ENCODE peak calls at places on chromosomes 16 and 17, in four cellular contexts. K is testis, S is small intestine, Z is stomach. D is an unnamed sample.

GRCh38 chr17:66727634-66728570 is 107.0 kb upstream of the CACNG5 start:
- DNase-seq in Z (peak; percentile 52), S (peak; percentile 26), K (peak; percentile 81), D (peak; percentile 78)

GRCh38 chr16:89455178-89455577 is 35.2 kb downstream of the ANKRD11 start:
- DNase-seq in Z (no peak), S (no peak), K (no peak), D (no peak)

GRCh38 chr16:67731071-67731810 is 12.1 kb upstream of the GFOD2 start:
- DNase-seq in S (no peak), Z (no peak), K (no peak), D (no peak)

GRCh38 chr17:68095205-68095811 is 59.8 kb downstream of the KPNA2 start:
- DNase-seq in K (no peak), S (no peak), Z (no peak), D (no peak)

GRCh38 chr16:9633844-9634243 is 542.4 kb downstream of the HAPSTR1 start:
- DNase-seq in Z (no peak), K (no peak), S (no peak), D (no peak)

GRCh38 chr17:46809110-46809571 is 9.4 kb downstream of the WNT3 start:
- DNase-seq in S (peak; percentile 9), K (no peak), Z (no peak), D (no peak)

GRCh38 chr16:55340445-55340844 is 16.4 kb downstream of the IRX6 start:
- DNase-seq in K (no peak), Z (no peak), S (no peak), D (no peak)

GRCh38 chr17:45018514-45019176 is 32.8 kb downstream of the DCAKD start:
- DNase-seq in S (no peak), K (no peak), Z (no peak), D (peak; percentile 51)

GRCh38 chr16:73082608-73083007 is 34.7 kb upstream of the ZFHX3 start:
- DNase-seq in Z (no peak), K (no peak), S (no peak), D (no peak)

DNA sequence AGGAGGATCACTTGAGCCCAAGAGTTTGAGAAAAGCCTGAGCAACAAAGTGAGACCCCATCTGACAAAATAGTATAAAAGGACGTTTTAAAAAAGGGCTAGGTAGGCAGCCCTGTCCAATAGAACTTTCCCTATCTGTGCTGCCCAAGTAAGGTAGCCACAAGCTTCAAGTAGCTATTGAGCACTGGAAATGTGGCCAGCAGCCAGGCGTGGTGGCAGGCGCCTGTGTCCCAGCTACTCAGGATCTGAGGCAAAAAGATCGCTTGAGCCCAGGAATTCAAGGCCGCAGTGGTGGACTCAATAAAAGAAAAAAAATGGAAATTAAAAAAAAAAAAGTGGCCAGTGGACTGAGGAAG is 1.5 kb upstream of the NQO1 start:
- DNase-seq in S (no peak), Z (peak; percentile 85), K (peak; percentile 36), D (no peak)
- H3K4me3 ChIP-seq in S (no peak overlapping the region), Z (peak overlapping the region; percentile 52), K (no peak overlapping the region), D (no peak overlapping the region)

DNA sequence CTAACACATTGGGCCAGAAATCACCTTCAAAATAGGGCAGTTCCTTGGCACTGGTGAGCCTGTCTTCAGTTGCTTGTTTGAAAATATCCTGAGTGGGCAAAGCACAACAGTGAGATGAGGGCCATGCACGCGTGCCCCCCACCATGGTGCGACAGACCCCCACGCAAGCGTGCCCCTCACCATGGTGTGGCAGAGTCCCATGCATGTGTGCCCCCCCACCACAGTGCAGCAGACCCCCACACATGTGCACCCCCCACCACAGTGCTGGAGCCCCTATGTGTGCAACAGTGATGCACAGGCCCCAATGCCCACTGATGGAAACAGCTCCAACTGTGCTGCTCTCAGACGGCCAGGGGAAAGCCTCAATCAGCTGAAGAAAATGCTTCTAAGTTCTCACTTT is 18.8 kb upstream of the TRAP1 start:
- DNase-seq in Z (no peak), K (no peak), S (no peak), D (no peak)
- H3K36me3 ChIP-seq in Z (peaks cover 100% of the 10 kb centered on the region), K (no peaks in the 10 kb centered on the region), S (peaks cover 27% of the 10 kb centered on the region), D (peaks cover 24% of the 10 kb centered on the region)

GRCh38 chr17:5672141-5672540 is 87.8 kb upstream of the NLRP1 start:
- DNase-seq in K (no peak), S (no peak), Z (no peak), D (no peak)

GRCh38 chr17:5680766-5681165 is 96.5 kb upstream of the NLRP1 start:
- DNase-seq in Z (no peak), K (no peak), S (no peak), D (no peak)

GRCh38 chr17:5678171-5678570 is 93.9 kb upstream of the NLRP1 start:
- DNase-seq in S (no peak), Z (no peak), K (no peak), D (no peak)

GRCh38 chr17:5672815-5673430 is 88.6 kb upstream of the NLRP1 start:
- DNase-seq in Z (no peak), S (no peak), K (no peak), D (no peak)

DNA sequence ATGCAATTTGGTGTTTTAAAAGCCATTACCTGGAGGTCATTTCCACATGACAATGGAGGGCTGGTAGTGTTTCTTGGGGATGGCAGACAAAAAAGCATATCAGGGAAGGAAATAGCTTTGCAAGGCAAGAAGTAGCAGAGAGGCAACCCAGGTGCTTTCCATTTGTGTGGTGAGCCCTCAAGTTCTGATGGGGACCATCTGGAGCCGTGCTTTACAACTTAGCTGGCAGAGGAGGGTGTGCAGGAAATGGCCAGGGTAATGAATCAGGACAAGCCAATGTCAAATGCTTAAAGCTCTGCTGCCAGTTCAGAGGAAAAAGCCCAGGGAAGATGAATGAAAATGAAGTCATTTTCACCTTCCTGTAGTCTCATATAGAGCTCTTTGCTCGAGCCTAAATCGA is 91.7 kb upstream of the NLRP1 start:
- DNase-seq in Z (no peak), K (no peak), S (no peak), D (no peak)
- H3K4me1 ChIP-seq in Z (no peaks in the 10 kb centered on the region), K (no peaks in the 10 kb centered on the region), S (no peaks in the 10 kb centered on the region), D (no peaks in the 10 kb centered on the region)

GRCh38 chr17:79991924-79992656 is 43.6 kb downstream of the TBC1D16 start:
- DNase-seq in Z (peak; percentile 50), K (no peak), S (no peak), D (peak; percentile 75)
- H3K4me3 ChIP-seq in Z (peak overlapping the region; percentile 44), K (peak overlapping the region; percentile 54), S (peak overlapping the region; percentile 34), D (no peak overlapping the region)

DNA sequence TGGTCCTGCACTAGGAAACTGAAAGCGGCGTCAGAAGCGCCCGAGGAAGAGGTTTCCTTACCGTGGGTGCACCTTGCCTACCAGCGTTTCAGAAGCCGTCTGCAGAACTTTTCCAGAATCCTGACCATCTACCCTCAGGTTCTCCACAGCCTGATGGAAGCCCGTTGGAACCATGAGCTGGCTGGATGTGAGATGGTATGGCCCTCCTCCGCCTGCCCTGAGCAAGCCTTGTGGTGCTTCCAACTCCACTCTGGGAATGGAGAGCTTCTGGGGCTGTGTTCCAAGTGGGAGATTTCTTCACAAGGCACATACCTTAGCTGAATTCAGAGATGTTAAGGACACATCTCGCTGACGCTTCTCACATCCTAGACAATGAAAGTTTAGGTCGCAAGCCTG is 51.8 kb upstream of the ENDOV start:
- DNase-seq in K (no peak), S (no peak), Z (no peak), D (no peak)
- H3K36me3 ChIP-seq in K (no peaks in the 10 kb centered on the region), S (peaks cover 34% of the 10 kb centered on the region), Z (peaks cover 100% of the 10 kb centered on the region), D (peaks cover 27% of the 10 kb centered on the region)

GRCh38 chr17:80839401-80839800 is 152.2 kb upstream of the CHMP6 start:
- DNase-seq in Z (no peak), K (no peak), S (no peak), D (peak; percentile 11)
- H3K4me1 ChIP-seq in Z (peaks cover under 1% of the 10 kb centered on the region), K (no peaks in the 10 kb centered on the region), S (no peaks in the 10 kb centered on the region), D (no peaks in the 10 kb centered on the region)

GRCh38 chr17:30475206-30475605 is 2.0 kb upstream of the GOSR1 start:
- DNase-seq in K (no peak), Z (no peak), S (no peak), D (no peak)

GRCh38 chr17:30476726-30477082 is 504 bp upstream of the GOSR1 start:
- DNase-seq in Z (no peak), K (peak; percentile 28), S (no peak), D (peak; percentile 4)

GRCh38 chr17:30468465-30468864 is 8.7 kb upstream of the GOSR1 start:
- DNase-seq in K (no peak), S (no peak), Z (no peak), D (no peak)

GRCh38 chr17:30477083-30477757 is at the start of gene GOSR1:
- DNase-seq in Z (peak; percentile 96), S (peak; percentile 96), K (peak; percentile 98), D (peak; percentile 94)

GRCh38 chr17:30472238-30472890 is 4.8 kb upstream of the GOSR1 start:
- DNase-seq in K (no peak), Z (no peak), S (no peak), D (no peak)
- H3K4me3 ChIP-seq in K (no peak overlapping the region), Z (no peak overlapping the region), S (no peak overlapping the region), D (no peak overlapping the region)

GRCh38 chr16:50213939-50214519 is 52.3 kb upstream of the ADCY7 start:
- DNase-seq in Z (no peak), S (peak; percentile 74), K (no peak), D (no peak)

GRCh38 chr16:50219402-50219975 is 46.9 kb upstream of the ADCY7 start:
- DNase-seq in K (no peak), S (no peak), Z (no peak), D (no peak)

GRCh38 chr16:50210266-50211038 is 55.9 kb upstream of the ADCY7 start:
- DNase-seq in S (peak; percentile 77), K (peak; percentile 93), Z (peak; percentile 81), D (peak; percentile 80)

GRCh38 chr16:50215680-50216079 is 50.7 kb upstream of the ADCY7 start:
- DNase-seq in K (no peak), S (no peak), Z (no peak), D (no peak)

GRCh38 chr16:50216231-50216630 is 50.1 kb upstream of the ADCY7 start:
- DNase-seq in S (no peak), Z (no peak), K (no peak), D (no peak)
- H3K36me3 ChIP-seq in S (peaks cover 9% of the 10 kb centered on the region), Z (peaks cover 84% of the 10 kb centered on the region), K (no peaks in the 10 kb centered on the region), D (no peaks in the 10 kb centered on the region)